ENCODE peak calls at places on chromosomes 3 and 15, in four cellular contexts. A is mesothelial cell of epicardium, P is AG09309, Q is breast epithelium. K is an unnamed sample.

GRCh38 chr3:195450731-195451229 is 8.0 kb upstream of the ACAP2 start:
- DNase-seq in P (peak), Q (no peak), A (no peak), K (peak)

GRCh38 chr3:183449391-183449790 is 21.0 kb upstream of the MCF2L2 start:
- DNase-seq in Q (no peak), A (no peak), P (no peak), K (no peak)

GRCh38 chr15:99474041-99474906 is 91.5 kb upstream of the MEF2A start:
- DNase-seq in A (no peak), P (no peak), Q (no peak), K (peak)

GRCh38 chr15:77036537-77037474 is 34.1 kb downstream of the TSPAN3 start:
- DNase-seq in A (no peak), Q (no peak), P (no peak), K (no peak)

GRCh38 chr15:37038036-37038715 is 62.2 kb downstream of the MEIS2 start:
- DNase-seq in A (no peak), P (no peak), Q (no peak), K (no peak)

GRCh38 chr15:38696120-38696727 is 131.6 kb upstream of the RASGRP1 start:
- DNase-seq in P (no peak), Q (no peak), A (no peak), K (no peak)

GRCh38 chr15:40079456-40079855 is 29.2 kb downstream of the BMF start:
- DNase-seq in Q (no peak), P (no peak), A (no peak), K (no peak)

GRCh38 chr15:62457100-62457499 is 292.0 kb upstream of the C2CD4B start:
- DNase-seq in P (no peak), A (no peak), Q (no peak), K (no peak)

GRCh38 chr15:31062310-31062964 is 39.1 kb downstream of the TRPM1 start:
- DNase-seq in P (peak), A (no peak), Q (no peak), K (no peak)

GRCh38 chr3:69738291-69738690 is 973 bp upstream of the MITF start:
- DNase-seq in P (no peak), Q (no peak), A (no peak), K (no peak)

GRCh38 chr3:96354742-96355141 is 459.7 kb upstream of the EPHA6 start:
- DNase-seq in A (no peak), P (no peak), Q (no peak), K (no peak)

GRCh38 chr3:12663311-12663935 is 494 bp downstream of the RAF1 start:
- DNase-seq in Q (peak), A (peak), P (no peak), K (peak)

GRCh38 chr3:126540342-126540849 is 16.4 kb downstream of the CHST13 start:
- DNase-seq in A (no peak), P (peak), Q (no peak), K (peak)

GRCh38 chr3:166457382-166457781 is 620.2 kb upstream of the BCHE start:
- DNase-seq in A (no peak), Q (no peak), P (no peak), K (no peak)

GRCh38 chr3:10703875-10704274 is 112.2 kb upstream of the SLC6A11 start:
- DNase-seq in Q (no peak), P (no peak), A (no peak), K (peak)

GRCh38 chr3:195100903-195101591 is 169.9 kb downstream of the XXYLT1 start:
- DNase-seq in Q (no peak), P (peak), A (no peak), K (peak)

GRCh38 chr3:196144383-196145105 is 62.7 kb upstream of the TFRC start:
- DNase-seq in A (no peak), Q (no peak), P (peak), K (no peak)

GRCh38 chr15:100229181-100230163 is 112.3 kb downstream of the ADAMTS17 start:
- DNase-seq in A (no peak), Q (no peak), P (no peak), K (no peak)

GRCh38 chr3:72665701-72666443 is 182.4 kb downstream of the SHQ1 start:
- DNase-seq in P (no peak), Q (no peak), A (no peak), K (peak)

GRCh38 chr15:40925863-40926658 is 3.1 kb upstream of the DLL4 start:
- DNase-seq in A (no peak), P (no peak), Q (no peak), K (no peak)

GRCh38 chr3:126146525-126147146 is 33.8 kb downstream of the ALDH1L1 start:
- DNase-seq in P (no peak), A (no peak), Q (peak), K (no peak)

GRCh38 chr15:26453914-26454313 is 319.0 kb downstream of the GABRB3 start:
- DNase-seq in P (no peak), Q (no peak), A (no peak), K (no peak)

GRCh38 chr15:94324117-94324826 is 92.9 kb downstream of the MCTP2 start:
- DNase-seq in P (no peak), A (no peak), Q (no peak), K (peak)

GRCh38 chr3:62211675-62212429 is 161.5 kb downstream of the FEZF2 start:
- DNase-seq in Q (no peak), A (no peak), P (no peak), K (no peak)

GRCh38 chr3:129975332-129976090 is 991 bp downstream of the TRH start:
- DNase-seq in P (no peak), A (no peak), Q (no peak), K (peak)

GRCh38 chr15:98394546-98394945 is 253.8 kb upstream of the IGF1R start:
- DNase-seq in P (no peak), A (no peak), Q (no peak), K (no peak)

GRCh38 chr3:9503283-9503682 is 50.3 kb downstream of the LHFPL4 start:
- DNase-seq in P (peak), A (peak), Q (peak), K (no peak)

GRCh38 chr15:38069506-38069905 is 135.1 kb downstream of the TMCO5A start:
- DNase-seq in A (no peak), Q (no peak), P (no peak), K (peak)

GRCh38 chr3:194588741-194589140 is 44.5 kb downstream of the TMEM44 start:
- DNase-seq in Q (no peak), P (peak), A (no peak), K (no peak)

DNA sequence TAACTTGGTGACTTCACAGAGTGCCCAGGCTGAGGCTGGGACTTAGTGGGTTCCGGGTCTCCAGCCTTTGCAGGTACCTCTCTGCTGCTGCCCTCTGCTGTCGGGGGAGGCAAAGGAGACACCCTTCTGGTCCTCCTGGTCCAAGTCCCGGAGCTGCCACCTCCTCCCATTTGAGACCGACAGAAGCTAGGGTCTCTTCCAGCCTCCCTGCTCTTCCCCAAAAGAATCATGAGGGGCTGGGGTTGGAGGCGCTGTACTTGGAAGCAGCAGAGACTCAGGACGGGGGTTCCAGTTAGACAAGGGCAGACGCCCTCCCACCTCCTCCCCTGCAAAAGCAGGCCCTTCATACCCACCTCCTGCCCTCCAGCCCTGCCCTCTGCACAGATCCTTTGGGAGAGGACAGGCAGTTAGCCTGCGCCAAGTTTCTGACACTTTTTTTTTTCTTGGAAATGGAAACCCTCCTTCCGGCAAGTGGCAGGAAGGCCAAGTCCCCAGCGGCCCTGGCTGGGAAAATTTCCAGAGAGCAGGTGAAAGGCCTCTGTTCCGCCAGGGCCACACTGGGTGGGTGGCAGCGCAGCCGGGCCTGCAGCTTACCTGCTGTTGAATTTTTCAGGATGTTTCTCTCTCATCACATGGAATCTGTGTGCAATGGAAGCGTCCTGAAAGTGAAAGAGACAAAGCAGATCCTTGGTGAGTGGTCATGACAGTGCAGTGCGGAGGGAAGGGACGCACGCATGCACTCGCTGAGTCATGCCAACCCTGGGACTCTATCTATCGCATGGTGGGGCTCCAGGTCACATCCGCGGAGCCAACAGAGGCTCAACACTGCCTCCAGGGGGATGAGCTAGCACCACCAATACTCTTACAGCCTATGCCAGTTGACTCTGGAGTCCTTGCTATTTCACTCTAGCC is 119.9 kb downstream of the DGKG start:
- DNase-seq in Q (peak), A (no peak), P (peak), K (peak)
- TF ChIP-seq CTCF in Q (no peak), A (no peak), P (peak), K (peak)

GRCh38 chr15:59622289-59622688 is 10.7 kb downstream of the GCNT3 start:
- DNase-seq in A (no peak), P (no peak), Q (no peak), K (no peak)
- TF ChIP-seq CTCF in A (no peak), P (peak), Q (no peak), K (no peak)

GRCh38 chr3:108441081-108441507 is 69.3 kb downstream of the MYH15 start:
- DNase-seq in A (no peak), Q (no peak), P (no peak), K (no peak)

GRCh38 chr3:108441528-108441927 is 68.9 kb downstream of the MYH15 start:
- DNase-seq in A (no peak), Q (no peak), P (no peak), K (no peak)

GRCh38 chr3:108433928-108434327 is 76.5 kb downstream of the MYH15 start:
- DNase-seq in P (no peak), A (no peak), Q (no peak), K (no peak)

GRCh38 chr3:108438542-108438941 is 71.9 kb downstream of the MYH15 start:
- DNase-seq in P (no peak), A (no peak), Q (no peak), K (no peak)

GRCh38 chr3:108437439-108437838 is 73.0 kb downstream of the MYH15 start:
- DNase-seq in P (no peak), Q (no peak), A (no peak), K (no peak)
- TF ChIP-seq CTCF in P (no peak), Q (no peak), A (no peak), K (no peak)

GRCh38 chr15:32956006-32956405 is 238.2 kb downstream of the GREM1 start:
- DNase-seq in A (no peak), P (peak), Q (no peak), K (no peak)
- TF ChIP-seq CTCF in A (no peak), P (peak), Q (no peak), K (peak)

GRCh38 chr3:153855772-153856171 is 265.4 kb upstream of the ARHGEF26 start:
- DNase-seq in Q (no peak), A (no peak), P (no peak), K (no peak)
- TF ChIP-seq CTCF in Q (no peak), A (no peak), P (no peak), K (no peak)

K was measured in CD14-positive monocyte.